ENCODE peak calls at places on chromosomes 3 and 15, in seven cellular contexts. E is stimulated activated CD8-positive, alpha-beta memory T cell treated with anti-CD3 and anti-CD28 coated beads, Interleukin-4, amount 100 ng/mL, for 1 hour; C is NCI-H345; J is T-helper 1 cell; I is HEK293T; B is 8988T; T is neuronal stem cell. Q is an unnamed sample.
A peak's percentile ranks its signal among the peaks of the same experiment; 100 is the strongest.

GRCh38 chr3:113606539-113607218 is 74.3 kb downstream of the SIDT1 start:
- DNase-seq in E (no peak), T (no peak), C (no peak), I (no peak), J (no peak), B (no peak), Q (peak; percentile 71)

GRCh38 chr15:29403778-29404177 is 134.2 kb upstream of the NSMCE3 start:
- DNase-seq in B (no peak), I (no peak), J (no peak), C (peak; percentile 26), T (no peak), E (no peak), Q (no peak)

GRCh38 chr15:60122691-60123090 is 118.6 kb downstream of the FOXB1 start:
- DNase-seq in I (no peak), E (no peak), C (no peak), T (no peak), J (no peak), B (no peak), Q (no peak)

GRCh38 chr3:84904819-84905555 is 53.8 kb upstream of the CADM2 start:
- DNase-seq in J (no peak), I (no peak), B (no peak), E (no peak), C (no peak), T (no peak), Q (no peak)

GRCh38 chr15:59797756-59798604 is 108.9 kb upstream of the BNIP2 start:
- DNase-seq in I (no peak), T (no peak), B (no peak), C (no peak), E (no peak), J (no peak), Q (no peak)

GRCh38 chr15:41794081-41794480 is 19.8 kb downstream of the MAPKBP1 start:
- DNase-seq in J (no peak), T (no peak), I (no peak), E (no peak), C (no peak), B (no peak), Q (no peak)

GRCh38 chr3:145450018-145450682 is 710.8 kb downstream of the PLOD2 start:
- DNase-seq in B (no peak), I (no peak), T (no peak), J (no peak), C (no peak), E (no peak), Q (no peak)

GRCh38 chr15:36791849-36792618 is 212.6 kb downstream of the CDIN1 start:
- DNase-seq in E (no peak), B (no peak), I (no peak), T (no peak), J (no peak), C (no peak), Q (no peak)

GRCh38 chr3:189298469-189299375 is 127.0 kb downstream of the TPRG1 start:
- DNase-seq in J (no peak), T (no peak), I (no peak), B (no peak), E (no peak), C (no peak), Q (no peak)

GRCh38 chr3:194572131-194572789 is 61.0 kb downstream of the TMEM44 start:
- DNase-seq in C (no peak), E (no peak), B (no peak), T (no peak), I (peak; percentile 25), J (no peak), Q (no peak)

GRCh38 chr3:31546152-31546551 is 13.4 kb downstream of the STT3B start:
- DNase-seq in C (no peak), J (no peak), E (no peak), T (no peak), I (no peak), B (no peak), Q (no peak)

GRCh38 chr3:37171144-37171543 is 3.2 kb downstream of the LRRFIP2 start:
- DNase-seq in J (no peak), T (no peak), E (no peak), I (no peak), C (no peak), B (no peak), Q (no peak)

GRCh38 chr15:63264685-63265302 is 12.6 kb upstream of the APH1B start:
- DNase-seq in J (no peak), B (no peak), T (no peak), E (no peak), I (no peak), C (no peak), Q (no peak)

GRCh38 chr3:182914341-182914740 is 66.0 kb downstream of the DCUN1D1 start:
- DNase-seq in T (no peak), J (no peak), I (no peak), E (no peak), B (no peak), C (no peak), Q (no peak)

GRCh38 chr3:162195147-162195546 is 698.5 kb downstream of the OTOL1 start:
- DNase-seq in T (no peak), B (no peak), J (no peak), E (no peak), C (no peak), I (no peak), Q (no peak)

GRCh38 chr3:73298243-73299183 is 237.1 kb downstream of the EBLN2 start:
- DNase-seq in J (no peak), T (no peak), I (peak; percentile 67), E (no peak), B (no peak), C (no peak), Q (no peak)

GRCh38 chr3:183698318-183698731 is 728 bp downstream of the YEATS2 start:
- DNase-seq in T (peak; percentile 46), B (peak; percentile 52), E (no peak), C (peak; percentile 40), I (peak; percentile 17), J (peak; percentile 15), Q (peak; percentile 52)

GRCh38 chr3:7607669-7608068 is 746.8 kb downstream of the GRM7 start:
- DNase-seq in T (no peak), J (no peak), I (no peak), B (no peak), E (no peak), C (no peak), Q (no peak)

GRCh38 chr3:71444028-71444860 is 139.3 kb downstream of the FOXP1 start:
- DNase-seq in J (peak; percentile 64), C (no peak), E (no peak), T (no peak), B (no peak), I (no peak), Q (no peak)

GRCh38 chr15:73910904-73911303 is 15.4 kb upstream of the LOXL1 start:
- DNase-seq in E (no peak), B (no peak), I (no peak), C (no peak), T (no peak), J (no peak), Q (no peak)

GRCh38 chr3:100913870-100914654 is 79.2 kb downstream of the ABI3BP start:
- DNase-seq in C (no peak), T (no peak), J (no peak), I (no peak), E (no peak), B (no peak), Q (no peak)

GRCh38 chr15:66249623-66250174 is 3.9 kb downstream of the MEGF11 start:
- DNase-seq in I (no peak), T (no peak), E (no peak), C (no peak), J (no peak), B (no peak), Q (no peak)

GRCh38 chr3:194654443-194654842 is 17.5 kb downstream of the LSG1 start:
- DNase-seq in J (no peak), C (no peak), E (no peak), B (no peak), T (no peak), I (no peak), Q (no peak)

GRCh38 chr15:32959077-32959476 is 235.4 kb downstream of the FMN1 start:
- DNase-seq in C (no peak), E (no peak), B (no peak), T (no peak), I (no peak), J (no peak), Q (no peak)

GRCh38 chr3:56314842-56315241 is 153.4 kb downstream of the ERC2 start:
- DNase-seq in E (no peak), T (no peak), C (no peak), B (no peak), J (no peak), I (no peak), Q (no peak)

GRCh38 chr3:112822116-112823055 is 24.3 kb downstream of the CD200R1L start:
- DNase-seq in T (no peak), I (no peak), J (no peak), E (no peak), B (no peak), C (no peak), Q (no peak)

GRCh38 chr3:30199096-30199734 is 407.2 kb upstream of the TGFBR2 start:
- DNase-seq in J (peak; percentile 32), I (peak; percentile 32), C (peak; percentile 59), E (peak; percentile 38), B (peak; percentile 7), T (peak; percentile 64), Q (peak; percentile 43)

GRCh38 chr3:14415501-14415900 is 13.1 kb downstream of the SLC6A6 start:
- DNase-seq in J (no peak), C (no peak), I (no peak), E (no peak), B (no peak), T (no peak), Q (no peak)

GRCh38 chr3:157335677-157336076 is 101.0 kb upstream of the PTX3 start:
- DNase-seq in T (peak; percentile 36), I (no peak), J (no peak), E (no peak), B (no peak), C (peak; percentile 9), Q (no peak)

GRCh38 chr3:68306571-68306970 is 625.8 kb downstream of the TAFA4 start:
- DNase-seq in B (no peak), J (no peak), I (peak; percentile 22), T (peak; percentile 63), C (no peak), E (no peak), Q (no peak)

GRCh38 chr3:173617490-173617889 is 219.9 kb downstream of the NLGN1 start:
- DNase-seq in T (no peak), J (no peak), E (no peak), B (no peak), I (no peak), C (no peak), Q (peak; percentile 87)

GRCh38 chr15:57551717-57552677 is 39.7 kb upstream of the MYZAP start:
- DNase-seq in I (no peak), C (peak; percentile 3), B (peak; percentile 52), T (peak; percentile 73), E (no peak), J (no peak), Q (peak; percentile 51)

GRCh38 chr3:175818811-175819464 is 959.8 kb downstream of the NAALADL2 start:
- DNase-seq in T (no peak), I (no peak), E (no peak), J (no peak), B (no peak), C (no peak), Q (no peak)

GRCh38 chr3:29922990-29923746 is 642.3 kb downstream of the RBMS3 start:
- DNase-seq in I (no peak), C (no peak), B (no peak), J (no peak), T (no peak), E (no peak), Q (no peak)

GRCh38 chr15:51758645-51759044 is 7.2 kb downstream of the TMOD2 start:
- DNase-seq in T (no peak), J (no peak), I (no peak), C (peak; percentile 18), B (no peak), E (no peak), Q (peak; percentile 94)

GRCh38 chr15:61393949-61394348 is 164.8 kb upstream of the RORA start:
- DNase-seq in I (no peak), C (no peak), E (no peak), B (no peak), T (no peak), J (no peak), Q (no peak)

GRCh38 chr3:177781686-177782161 is 584.4 kb upstream of the TBL1XR1 start:
- DNase-seq in C (no peak), J (no peak), E (no peak), B (no peak), I (no peak), T (no peak), Q (peak; percentile 22)

GRCh38 chr15:74387988-74388955 is 20.8 kb upstream of the CYP11A1 start:
- DNase-seq in B (no peak), J (no peak), I (no peak), E (no peak), C (no peak), T (no peak), Q (no peak)